ENCODE peak calls at places on chromosome 20, in six cellular contexts. N, Z, H, Y, R and J are unnamed samples.

GRCh38 chr20:57346477-57346876 is 4.6 kb upstream of the RAE1 start:
- DNase-seq in Y (peak; percentile 86), Z (peak; percentile 50), R (peak; percentile 77), N (peak; percentile 92), H (peak; percentile 80), J (no peak)

GRCh38 chr20:63521602-63522001 is 1.0 kb downstream of the PPDPF start:
- DNase-seq in N (peak; percentile 35), H (no peak), Y (no peak), R (no peak), Z (no peak), J (no peak)

GRCh38 chr20:64082821-64083379 is 1.3 kb downstream of the LKAAEAR1 start:
- DNase-seq in H (no peak), N (no peak), R (no peak), Y (no peak), Z (no peak), J (no peak)

GRCh38 chr20:63520594-63520938 is at the start of gene PPDPF:
- DNase-seq in N (peak; percentile 91), R (peak; percentile 53), H (no peak), Y (peak; percentile 74), Z (no peak), J (no peak)

GRCh38 chr20:13142143-13142542 is 78.9 kb upstream of the ISM1 start:
- DNase-seq in H (no peak), Z (peak; percentile 37), R (no peak), N (no peak), Y (peak; percentile 22), J (no peak)

GRCh38 chr20:13681248-13682125 is 42.8 kb upstream of the TASP1 start:
- DNase-seq in R (no peak), Y (no peak), H (peak; percentile 14), N (no peak), Z (no peak), J (no peak)

GRCh38 chr20:61413752-61414151 is 161.7 kb downstream of the CDH4 start:
- DNase-seq in Y (no peak), Z (no peak), R (no peak), H (no peak), N (no peak), J (no peak)

GRCh38 chr20:54161008-54161820 is 12.6 kb downstream of the CYP24A1 start:
- DNase-seq in Z (no peak), H (no peak), Y (no peak), R (no peak), N (no peak), J (no peak)

GRCh38 chr20:53793783-53794383 is 200.2 kb upstream of the ZNF217 start:
- DNase-seq in N (no peak), H (no peak), R (no peak), Y (no peak), Z (no peak), J (no peak)

GRCh38 chr20:52965819-52966218 is 6.3 kb upstream of the TSHZ2 start:
- DNase-seq in H (no peak), R (no peak), N (no peak), Z (no peak), Y (no peak), J (no peak)

GRCh38 chr20:35473684-35474083 is 18.3 kb downstream of the CEP250 start:
- DNase-seq in R (no peak), Y (no peak), Z (no peak), H (no peak), N (no peak), J (no peak)

GRCh38 chr20:40943591-40943990 is 85.0 kb upstream of the TOP1 start:
- DNase-seq in Z (no peak), N (no peak), Y (no peak), H (no peak), R (no peak), J (no peak)

GRCh38 chr20:33373735-33374605 is 27.3 kb downstream of the CDK5RAP1 start:
- DNase-seq in H (no peak), R (peak; percentile 28), N (peak; percentile 81), Y (peak; percentile 73), Z (peak; percentile 38), J (no peak)

GRCh38 chr20:59204201-59204894 is 40.7 kb downstream of the ZNF831 start:
- DNase-seq in Z (no peak), N (no peak), Y (no peak), H (no peak), R (no peak), J (peak; percentile 47)

GRCh38 chr20:63917811-63918210 is 22.9 kb downstream of the DNAJC5 start:
- DNase-seq in Y (no peak), R (no peak), Z (no peak), N (no peak), H (no peak), J (no peak)

GRCh38 chr20:63355781-63356295 is 5.3 kb downstream of the CHRNA4 start:
- DNase-seq in H (no peak), N (no peak), Z (no peak), R (no peak), Y (no peak), J (no peak)

GRCh38 chr20:38307371-38308046 is 3.6 kb downstream of the BPI start:
- DNase-seq in H (peak; percentile 94), N (peak; percentile 68), R (peak; percentile 67), Z (no peak), Y (peak; percentile 76), J (no peak)

GRCh38 chr20:9555781-9556180 is 41.4 kb downstream of the LAMP5 start:
- DNase-seq in H (no peak), R (no peak), Y (no peak), Z (no peak), N (peak; percentile 30), J (no peak)

GRCh38 chr20:63968928-63969760 is 586 bp downstream of the ZNF512B start:
- DNase-seq in N (peak; percentile 50), Y (no peak), H (peak; percentile 39), R (no peak), Z (no peak), J (no peak)

GRCh38 chr20:24245093-24245492 is 224.3 kb upstream of the SYNDIG1 start:
- DNase-seq in R (no peak), Z (no peak), Y (no peak), N (no peak), H (no peak), J (no peak)

GRCh38 chr20:64158346-64159285 is 5.6 kb upstream of the MYT1 start:
- DNase-seq in N (no peak), R (no peak), Y (no peak), Z (no peak), H (no peak), J (no peak)

GRCh38 chr20:16096756-16097326 is 476.4 kb downstream of the KIF16B start:
- DNase-seq in H (no peak), Z (no peak), N (no peak), Y (no peak), R (no peak), J (no peak)

GRCh38 chr20:11207749-11208502 is 534.1 kb upstream of the JAG1 start:
- DNase-seq in Z (peak; percentile 26), H (no peak), N (peak; percentile 85), Y (peak; percentile 72), R (peak; percentile 81), J (peak; percentile 82)

GRCh38 chr20:45969712-45970634 is 2.0 kb downstream of the ZNF335 start:
- DNase-seq in Y (peak; percentile 70), R (peak; percentile 55), N (peak; percentile 85), H (peak; percentile 85), Z (peak; percentile 59), J (no peak)
- H3K4me3 ChIP-seq in Y (peak overlapping the region; percentile 99), R (peak overlapping the region; percentile 96), N (peak overlapping the region; percentile 91), H (peak overlapping the region; percentile 97), Z (peak overlapping the region; percentile 77), J (peak overlapping the region; percentile 92)

GRCh38 chr20:404088-404487 is 4.0 kb upstream of the RBCK1 start:
- DNase-seq in Y (no peak), Z (no peak), H (no peak), N (no peak), R (no peak), J (no peak)

GRCh38 chr20:408843-409696 is 971 bp downstream of the RBCK1 start:
- DNase-seq in R (no peak), H (peak; percentile 50), Z (no peak), N (peak; percentile 38), Y (no peak), J (no peak)

GRCh38 chr20:407953-408842 is at the start of gene RBCK1:
- DNase-seq in R (peak; percentile 56), N (peak; percentile 90), H (peak; percentile 89), Z (no peak), Y (peak; percentile 80), J (peak; percentile 91)

GRCh38 chr20:407097-407952 is 774 bp upstream of the RBCK1 start:
- DNase-seq in N (peak; percentile 88), R (peak; percentile 45), H (peak; percentile 92), Y (peak; percentile 72), Z (peak; percentile 30), J (peak; percentile 88)

DNA sequence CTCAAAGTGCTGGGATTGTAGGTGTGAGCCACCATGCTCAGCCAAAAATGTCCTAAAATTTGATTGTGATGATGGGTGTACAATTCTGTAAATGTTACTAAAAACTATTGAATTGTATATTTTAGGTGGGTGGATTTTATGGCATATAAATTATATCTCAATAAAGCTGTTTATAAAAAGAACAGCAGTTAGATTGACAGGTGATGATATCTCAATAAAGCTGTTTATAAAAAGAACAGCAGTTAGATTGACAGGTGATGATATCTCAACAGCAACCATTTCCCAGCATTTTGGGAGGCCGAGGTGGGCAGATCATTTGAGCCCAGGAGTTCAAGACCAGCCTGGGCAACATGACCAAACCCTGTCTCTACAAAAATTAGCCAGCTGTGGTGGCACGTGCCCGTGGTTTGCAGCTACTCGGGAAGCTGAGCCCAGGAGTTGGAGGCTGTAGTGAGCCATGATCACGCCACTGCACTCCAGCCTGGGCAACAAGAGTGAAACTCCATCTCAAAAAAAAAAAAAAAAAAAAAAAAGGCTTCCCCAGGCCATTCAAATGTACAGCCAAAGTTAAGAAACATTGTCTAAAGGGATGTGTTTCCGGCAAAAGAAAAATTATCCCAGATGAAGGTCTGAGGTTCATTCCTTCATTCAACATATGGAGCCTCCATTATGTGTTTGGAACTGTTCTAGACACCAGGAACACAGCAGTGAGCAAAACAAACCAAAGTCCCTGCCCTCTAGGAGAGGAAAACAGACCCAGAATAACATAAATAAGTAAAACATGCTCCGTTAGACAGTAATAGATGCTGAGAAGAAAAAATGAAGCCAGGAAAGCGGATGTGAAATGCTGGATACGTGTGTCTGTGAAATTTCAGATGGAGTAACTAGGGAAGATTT is 1.7 kb upstream of the RBCK1 start:
- DNase-seq in N (no peak), R (no peak), Z (no peak), H (no peak), Y (no peak), J (no peak)
- H3K4me3 ChIP-seq in N (peak overlapping the region; percentile 75), R (no peak overlapping the region), Z (no peak overlapping the region), H (no peak overlapping the region), Y (peak overlapping the region; percentile 62), J (peak overlapping the region; percentile 92)

GRCh38 chr20:43241057-43241702 is 51.5 kb upstream of the PTPRT start:
- DNase-seq in Y (no peak), H (no peak), Z (no peak), R (no peak), N (no peak), J (no peak)
- H3K4me3 ChIP-seq in Y (no peak overlapping the region), H (no peak overlapping the region), Z (no peak overlapping the region), R (no peak overlapping the region), N (no peak overlapping the region), J (no peak overlapping the region)

GRCh38 chr20:50788868-50789125 is 6.1 kb upstream of the BCAS4 start:
- DNase-seq in N (no peak), Y (no peak), H (no peak), Z (no peak), R (no peak), J (no peak)

GRCh38 chr20:50786703-50787102 is 8.2 kb upstream of the BCAS4 start:
- DNase-seq in Y (no peak), N (no peak), H (no peak), Z (no peak), R (no peak), J (no peak)

GRCh38 chr20:50787181-50787580 is 7.7 kb upstream of the BCAS4 start:
- DNase-seq in N (no peak), H (no peak), R (no peak), Y (no peak), Z (no peak), J (no peak)

GRCh38 chr20:50789968-50790650 is 4.8 kb upstream of the BCAS4 start:
- DNase-seq in R (no peak), H (no peak), Y (no peak), N (no peak), Z (no peak), J (no peak)

GRCh38 chr20:50788045-50788867 is 6.6 kb upstream of the BCAS4 start:
- DNase-seq in H (peak; percentile 83), R (peak; percentile 45), Z (peak; percentile 67), N (peak; percentile 85), Y (peak; percentile 79), J (no peak)
- H3K4me3 ChIP-seq in H (no peak overlapping the region), R (no peak overlapping the region), Z (no peak overlapping the region), N (peak overlapping the region; percentile 12), Y (no peak overlapping the region), J (no peak overlapping the region)